ENCODE peak calls at places on chromosomes 13 and 19, in nine cellular contexts. S is NCI-H2081; O is colonic mucosa; H is osteocyte; N is activated T-cell treated with anti-CD3 and anti-CD28 coated beads, Interleukin-2, amount 50 U/mL, for 24 hours; X is central memory CD4-positive, alpha-beta T cell; P is breast epithelium; M is cardiac muscle cell; Q is stimulated activated CD8-positive, alpha-beta memory T cell treated with anti-CD3 and anti-CD28 coated beads, Interleukin-15, amount 100 ng/mL, for 4 hours. W is an unnamed sample.

GRCh38 chr13:34338102-34338501 is 520.2 kb downstream of the RFC3 start:
- DNase-seq in S (peak), O (no peak), H (no peak), N (no peak), X (no peak), P (no peak), M (no peak), Q (no peak), W (no peak)

GRCh38 chr13:25153736-25154135 is 18.4 kb downstream of the AMER2 start:
- DNase-seq in S (no peak), O (no peak), H (no peak), N (no peak), X (no peak), P (no peak), M (no peak), Q (no peak), W (no peak)

GRCh38 chr19:47228937-47229673 is 1.9 kb downstream of the BBC3 start:
- DNase-seq in S (no peak), O (peak), H (no peak), N (no peak), X (peak), P (no peak), M (no peak), Q (no peak), W (peak)

GRCh38 chr13:46354143-46355087 is 32.6 kb downstream of the RUBCNL start:
- DNase-seq in S (no peak), O (no peak), H (no peak), N (no peak), X (no peak), P (no peak), M (no peak), Q (no peak), W (peak)

GRCh38 chr19:49613374-49613773 is 22.4 kb downstream of the PRR12 start:
- DNase-seq in S (peak), O (no peak), H (no peak), N (no peak), X (no peak), P (no peak), M (no peak), Q (no peak), W (peak)

GRCh38 chr19:2461751-2462634 is 5.2 kb upstream of the LMNB2 start:
- DNase-seq in S (peak), O (peak), H (peak), N (peak), X (peak), P (no peak), M (peak), Q (peak), W (peak)

GRCh38 chr19:2790557-2791271 is 5.4 kb downstream of the THOP1 start:
- DNase-seq in S (no peak), O (no peak), H (no peak), N (no peak), X (no peak), P (no peak), M (no peak), Q (no peak), W (no peak)

GRCh38 chr19:13001502-13002388 is 6.5 kb downstream of the NFIX start:
- DNase-seq in S (no peak), O (no peak), H (no peak), N (no peak), X (no peak), P (peak), M (no peak), Q (no peak), W (no peak)

GRCh38 chr13:106533101-106533939 is 2.1 kb downstream of the EFNB2 start:
- DNase-seq in S (peak), O (peak), H (peak), N (peak), X (peak), P (peak), M (peak), Q (no peak), W (peak)

GRCh38 chr13:34412295-34412694 is 529.8 kb upstream of the NBEA start:
- DNase-seq in S (no peak), O (no peak), H (no peak), N (no peak), X (no peak), P (no peak), M (no peak), Q (no peak), W (no peak)

GRCh38 chr19:30530751-30531150 is 158.6 kb downstream of the ZNF536 start:
- DNase-seq in S (no peak), O (no peak), H (peak), N (no peak), X (no peak), P (no peak), M (no peak), Q (no peak), W (no peak)

GRCh38 chr13:80716610-80717081 is 375.7 kb upstream of the SPRY2 start:
- DNase-seq in S (peak), O (no peak), H (no peak), N (no peak), X (no peak), P (no peak), M (peak), Q (no peak), W (peak)

GRCh38 chr13:111396457-111396856 is 76.0 kb downstream of the TEX29 start:
- DNase-seq in S (no peak), O (no peak), H (peak), N (peak), X (no peak), P (no peak), M (no peak), Q (no peak), W (no peak)

GRCh38 chr13:84683448-84683847 is 801.2 kb upstream of the SLITRK1 start:
- DNase-seq in S (no peak), O (no peak), H (no peak), N (no peak), X (no peak), P (no peak), M (no peak), Q (no peak), W (no peak)

GRCh38 chr19:32651729-32652140 is 23.2 kb downstream of the ANKRD27 start:
- DNase-seq in S (no peak), O (peak), H (no peak), N (no peak), X (no peak), P (no peak), M (peak), Q (no peak), W (no peak)